ENCODE peak calls at places on chromosome 5, in seven cellular contexts. I is IMR-90, X is adrenal gland, L is spleen, N is transverse colon, A is heart left ventricle, B is lower leg skin. V is an unnamed sample.

GRCh38 chr5:56498759-56499395 is 265.7 kb upstream of the ANKRD55 start:
- DNase-seq in L (no peak), B (no peak), N (no peak), I (no peak), X (no peak), A (no peak), V (no peak)

GRCh38 chr5:57779383-57780223 is 297.0 kb upstream of the ACTBL2 start:
- DNase-seq in A (no peak), L (no peak), B (peak; percentile 28), N (no peak), I (peak; percentile 83), X (peak; percentile 38), V (peak; percentile 45)

GRCh38 chr5:71452876-71453275 is 2.6 kb upstream of the BDP1 start:
- DNase-seq in I (no peak), X (no peak), B (no peak), N (no peak), A (no peak), L (no peak), V (no peak)

GRCh38 chr5:123035950-123036390 is 555 bp downstream of the PPIC start:
- DNase-seq in L (peak; percentile 78), B (peak; percentile 17), I (peak; percentile 29), X (no peak), N (peak; percentile 58), A (peak; percentile 65), V (no peak)

GRCh38 chr5:143031781-143032724 is 261.9 kb downstream of the ARHGAP26 start:
- DNase-seq in X (no peak), N (no peak), B (no peak), L (no peak), A (no peak), I (no peak), V (no peak)

GRCh38 chr5:154817815-154818214 is 32.6 kb downstream of the FAXDC2 start:
- DNase-seq in A (no peak), N (no peak), B (no peak), X (no peak), I (no peak), L (no peak), V (no peak)

GRCh38 chr5:14231888-14232287 is 88.7 kb downstream of the TRIO start:
- DNase-seq in X (no peak), I (no peak), N (no peak), B (no peak), L (no peak), A (no peak), V (no peak)

GRCh38 chr5:54792611-54793404 is 192.6 kb downstream of the ESM1 start:
- DNase-seq in A (no peak), X (no peak), N (no peak), L (no peak), I (peak; percentile 22), B (no peak), V (no peak)

GRCh38 chr5:126445502-126446174 is 22.4 kb downstream of the GRAMD2B start:
- DNase-seq in A (no peak), B (no peak), X (no peak), N (no peak), I (peak; percentile 46), L (no peak), V (no peak)

GRCh38 chr5:130549884-130550552 is 615.0 kb downstream of the HINT1 start:
- DNase-seq in A (no peak), I (no peak), L (no peak), N (no peak), X (peak; percentile 61), B (no peak), V (no peak)

GRCh38 chr5:72036951-72037350 is 70.3 kb upstream of the MAP1B start:
- DNase-seq in I (peak; percentile 4), A (no peak), X (no peak), B (no peak), L (no peak), N (no peak), V (no peak)

GRCh38 chr5:1004598-1005361 is 3.8 kb upstream of the NKD2 start:
- DNase-seq in A (peak; percentile 92), I (peak; percentile 16), B (no peak), X (peak; percentile 62), L (peak; percentile 86), N (peak; percentile 65), V (peak; percentile 54)

GRCh38 chr5:90558344-90559192 is at the start of gene ADGRV1:
- DNase-seq in N (peak; percentile 89), L (peak; percentile 65), X (peak; percentile 54), I (peak; percentile 1), B (no peak), A (peak; percentile 29), V (peak; percentile 8)

GRCh38 chr5:6449465-6450158 is 953 bp downstream of the UBE2QL1 start:
- DNase-seq in L (no peak), N (no peak), X (no peak), B (no peak), I (no peak), A (no peak), V (no peak)

GRCh38 chr5:79108792-79109191 is 2.8 kb upstream of the BHMT start:
- DNase-seq in N (no peak), X (no peak), L (no peak), I (no peak), B (no peak), A (no peak), V (no peak)

GRCh38 chr5:108905818-108906217 is 158.1 kb downstream of the FER start:
- DNase-seq in X (no peak), N (no peak), B (no peak), A (no peak), I (no peak), L (no peak), V (no peak)

GRCh38 chr5:109645591-109646236 is 44.0 kb upstream of the MAN2A1 start:
- DNase-seq in X (no peak), N (no peak), I (no peak), L (no peak), B (no peak), A (no peak), V (no peak)

GRCh38 chr5:150498501-150498900 is 9.4 kb upstream of the NDST1 start:
- DNase-seq in N (no peak), A (no peak), X (no peak), L (no peak), B (no peak), I (no peak), V (no peak)

GRCh38 chr5:74394924-74395880 is 245.3 kb downstream of the ENC1 start:
- DNase-seq in L (no peak), I (no peak), X (no peak), B (no peak), N (no peak), A (no peak), V (no peak)

GRCh38 chr5:145752534-145752933 is 82.6 kb downstream of the PRELID2 start:
- DNase-seq in L (no peak), B (no peak), X (no peak), N (no peak), A (no peak), I (no peak), V (no peak)

GRCh38 chr5:170467000-170467707 is 36.7 kb upstream of the KCNIP1 start:
- DNase-seq in X (no peak), I (peak; percentile 90), L (no peak), B (peak; percentile 21), N (no peak), A (no peak), V (no peak)

GRCh38 chr5:74199436-74200210 is 440.9 kb downstream of the ENC1 start:
- DNase-seq in B (no peak), A (no peak), I (peak; percentile 74), L (no peak), N (no peak), X (no peak), V (no peak)

GRCh38 chr5:156356238-156356637 is 29.3 kb downstream of the SGCD start:
- DNase-seq in L (no peak), B (no peak), I (peak; percentile 94), A (no peak), X (no peak), N (no peak), V (no peak)

GRCh38 chr5:177484902-177485549 is 11.6 kb upstream of the DBN1 start:
- DNase-seq in L (peak; percentile 47), A (no peak), I (no peak), X (no peak), N (no peak), B (no peak), V (no peak)

GRCh38 chr5:759111-759741 is 25.3 kb downstream of the ZDHHC11B start:
- DNase-seq in I (no peak), B (peak; percentile 68), N (peak; percentile 84), A (peak; percentile 89), X (no peak), L (peak; percentile 63), V (no peak)

GRCh38 chr5:80036621-80037020 is 1.5 kb downstream of the THBS4 start:
- DNase-seq in A (no peak), N (no peak), B (no peak), L (no peak), I (no peak), X (no peak), V (no peak)

GRCh38 chr5:138753794-138754698 is 821 bp downstream of the CTNNA1 start:
- DNase-seq in X (peak; percentile 93), B (peak; percentile 93), N (peak; percentile 93), A (peak; percentile 96), L (peak; percentile 88), I (peak; percentile 84), V (peak; percentile 94)

DNA sequence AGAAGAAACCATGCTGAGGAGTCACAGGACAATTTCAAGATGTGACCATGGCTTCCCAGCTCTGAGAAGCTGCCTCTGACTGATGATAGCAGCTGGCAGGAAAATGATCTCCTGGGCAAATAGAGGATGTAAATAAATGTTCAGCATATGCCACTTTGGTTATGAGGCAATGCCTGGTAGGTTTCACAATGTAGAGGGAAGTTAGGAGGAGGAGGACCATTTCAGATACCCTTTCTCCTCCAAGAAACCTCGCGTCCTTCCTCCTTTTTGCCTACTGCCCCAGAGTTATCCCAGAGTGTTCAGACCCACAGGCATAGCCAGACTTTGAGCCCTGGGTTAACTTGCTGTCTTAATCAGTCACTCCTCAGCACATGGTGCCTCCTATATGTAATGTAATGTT is 541.6 kb upstream of the DAP start:
- DNase-seq in N (no peak), A (no peak), I (no peak), L (no peak), B (no peak), X (no peak), V (no peak)
- TF ChIP-seq POLR2A in N (no peak), A (no peak), I (no peak), L (no peak), B (no peak), X (no peak), V (no peak)

GRCh38 chr5:140181002-140181483 is 6.1 kb downstream of the CYSTM1 start:
- DNase-seq in I (no peak), X (no peak), B (no peak), N (peak; percentile 39), A (no peak), L (no peak), V (no peak)
- TF ChIP-seq POLR2A in I (no peak), X (no peak), B (no peak), N (no peak), A (no peak), L (no peak), V (no peak)

GRCh38 chr5:10735569-10736255 is 25.3 kb downstream of the DAP start:
- DNase-seq in N (no peak), A (peak; percentile 51), I (no peak), B (no peak), X (no peak), L (peak; percentile 87), V (no peak)
- TF ChIP-seq POLR2A in N (no peak), A (no peak), I (no peak), B (no peak), X (no peak), L (no peak), V (no peak)

DNA sequence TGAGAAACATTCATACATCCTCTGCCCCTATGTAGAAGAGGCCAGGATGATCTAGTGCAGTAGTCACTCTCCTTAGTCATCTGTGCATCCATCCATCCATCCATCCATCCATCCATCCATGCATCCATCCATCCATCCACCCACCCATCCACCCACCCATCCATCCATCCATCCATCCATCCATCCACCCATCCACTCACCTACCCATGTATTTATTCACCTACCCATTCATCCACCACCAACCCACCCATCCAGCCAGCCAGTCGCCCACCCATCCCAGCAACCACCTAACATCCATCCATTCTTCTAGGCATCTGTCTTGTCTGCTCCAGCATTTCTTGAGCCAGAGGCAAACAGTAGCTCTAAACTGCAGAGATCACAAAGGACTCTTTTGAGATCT is 87.1 kb downstream of the MSX2 start:
- DNase-seq in L (no peak), X (no peak), N (no peak), B (no peak), A (no peak), I (no peak), V (no peak)
- TF ChIP-seq POLR2A in L (no peak), X (no peak), N (no peak), B (no peak), A (no peak), I (no peak), V (no peak)